ENCODE peak calls at places on chromosomes 11 and 22, in four cellular contexts. K is prostate gland, B is endothelial cell of umbilical vein, X is IMR-90. G is an unnamed sample.

GRCh38 chr11:27356624-27357222 is 6.3 kb downstream of the CCDC34 start:
- DNase-seq in K (no peak), B (no peak), X (no peak), G (no peak)

GRCh38 chr11:23423656-23424055 is 563.4 kb upstream of the CCDC179 start:
- DNase-seq in K (no peak), B (no peak), X (no peak), G (no peak)

GRCh38 chr22:32544953-32545558 is 70.4 kb downstream of the FBXO7 start:
- DNase-seq in K (no peak), B (no peak), X (peak), G (peak)

GRCh38 chr11:132131962-132132361 is 761.5 kb downstream of the NTM start:
- DNase-seq in K (no peak), B (no peak), X (no peak), G (no peak)

GRCh38 chr11:19763315-19763714 is 50.7 kb downstream of the NAV2 start:
- DNase-seq in K (no peak), B (peak), X (no peak), G (no peak)

GRCh38 chr11:113261709-113262475 is 52.5 kb upstream of the TTC12 start:
- DNase-seq in K (no peak), B (no peak), X (peak), G (no peak)

GRCh38 chr11:77402218-77402556 is 71.7 kb downstream of the PAK1 start:
- DNase-seq in K (no peak), B (no peak), X (no peak), G (no peak)

GRCh38 chr11:32071811-32072210 is 19.1 kb upstream of the RCN1 start:
- DNase-seq in K (no peak), B (peak), X (peak), G (no peak)

GRCh38 chr11:35035894-35036408 is 103.0 kb upstream of the CD44 start:
- DNase-seq in K (no peak), B (peak), X (peak), G (no peak)

GRCh38 chr22:26570126-26570525 is 19.8 kb downstream of the TPST2 start:
- DNase-seq in K (peak), B (no peak), X (no peak), G (no peak)

GRCh38 chr11:133382217-133382746 is 150.0 kb downstream of the OPCML start:
- DNase-seq in K (peak), B (no peak), X (no peak), G (no peak)

GRCh38 chr22:17981497-17981896 is 42.9 kb downstream of the MICAL3 start:
- DNase-seq in K (no peak), B (no peak), X (no peak), G (no peak)

GRCh38 chr11:36077886-36078685 is 134.2 kb downstream of the LDLRAD3 start:
- DNase-seq in K (no peak), B (peak), X (no peak), G (no peak)

GRCh38 chr11:21511835-21512440 is 680.9 kb upstream of the ANO5 start:
- DNase-seq in K (peak), B (no peak), X (no peak), G (no peak)

GRCh38 chr11:71996517-71996916 is 2.2 kb upstream of the IL18BP start:
- DNase-seq in K (no peak), B (no peak), X (no peak), G (no peak)

GRCh38 chr11:27495710-27496300 is 10.8 kb downstream of the LIN7C start:
- DNase-seq in K (no peak), B (no peak), X (no peak), G (no peak)

GRCh38 chr11:108511851-108512474 is 13.8 kb upstream of the POGLUT3 start:
- DNase-seq in K (no peak), B (no peak), X (peak), G (no peak)

GRCh38 chr22:37496651-37497599 is 10.7 kb upstream of the MFNG start:
- DNase-seq in K (no peak), B (peak), X (peak), G (no peak)

GRCh38 chr11:77471520-77472234 is 2.2 kb downstream of the PAK1 start:
- DNase-seq in K (peak), B (no peak), X (no peak), G (no peak)

GRCh38 chr22:44924098-44924497 is 85.7 kb downstream of the PHF21B start:
- DNase-seq in K (no peak), B (no peak), X (no peak), G (no peak)

GRCh38 chr22:41310336-41310735 is 9.0 kb downstream of the ZC3H7B start:
- DNase-seq in K (no peak), B (no peak), X (no peak), G (no peak)

GRCh38 chr22:41311487-41311886 is 10.2 kb downstream of the ZC3H7B start:
- DNase-seq in K (no peak), B (no peak), X (no peak), G (no peak)

GRCh38 chr22:41314821-41315220 is 13.5 kb downstream of the ZC3H7B start:
- DNase-seq in K (no peak), B (no peak), X (no peak), G (no peak)

GRCh38 chr22:41320416-41321240 is 19.3 kb downstream of the ZC3H7B start:
- DNase-seq in K (no peak), B (no peak), X (no peak), G (no peak)

GRCh38 chr22:41315586-41315985 is 14.3 kb downstream of the ZC3H7B start:
- DNase-seq in K (no peak), B (no peak), X (no peak), G (no peak)
- TF ChIP-seq POLR2A in K (no peak), B (no peak), X (no peak), G (no peak)

GRCh38 chr11:61753672-61754071 is 1.2 kb downstream of the MYRF start:
- DNase-seq in K (no peak), B (no peak), X (no peak), G (no peak)

GRCh38 chr11:61750631-61751273 is 1.7 kb upstream of the MYRF start:
- DNase-seq in K (no peak), B (no peak), X (no peak), G (no peak)

GRCh38 chr11:61752925-61753551 is 602 bp downstream of the MYRF start:
- DNase-seq in K (no peak), B (no peak), X (no peak), G (no peak)

GRCh38 chr11:61751384-61751783 is 1.1 kb upstream of the MYRF start:
- DNase-seq in K (no peak), B (no peak), X (no peak), G (no peak)

GRCh38 chr11:61752117-61752924 is at the start of gene MYRF:
- DNase-seq in K (peak), B (peak), X (peak), G (no peak)
- TF ChIP-seq POLR2A in K (no peak), B (no peak), X (no peak), G (no peak)

GRCh38 chr11:67303132-67303988 is at the start of gene SSH3:
- DNase-seq in K (peak), B (peak), X (peak), G (peak)
- TF ChIP-seq POLR2A in K (peak), B (peak), X (no peak), G (no peak)

GRCh38 chr22:42444060-42444904 is 12.1 kb upstream of the NFAM1 start:
- DNase-seq in K (peak), B (peak), X (peak), G (peak)
- TF ChIP-seq POLR2A in K (no peak), B (no peak), X (no peak), G (no peak)

GRCh38 chr11:819129-819931 is 616 bp downstream of the PNPLA2 start:
- DNase-seq in K (peak), B (peak), X (peak), G (peak)
- TF ChIP-seq POLR2A in K (peak), B (peak), X (peak), G (peak)

DNA sequence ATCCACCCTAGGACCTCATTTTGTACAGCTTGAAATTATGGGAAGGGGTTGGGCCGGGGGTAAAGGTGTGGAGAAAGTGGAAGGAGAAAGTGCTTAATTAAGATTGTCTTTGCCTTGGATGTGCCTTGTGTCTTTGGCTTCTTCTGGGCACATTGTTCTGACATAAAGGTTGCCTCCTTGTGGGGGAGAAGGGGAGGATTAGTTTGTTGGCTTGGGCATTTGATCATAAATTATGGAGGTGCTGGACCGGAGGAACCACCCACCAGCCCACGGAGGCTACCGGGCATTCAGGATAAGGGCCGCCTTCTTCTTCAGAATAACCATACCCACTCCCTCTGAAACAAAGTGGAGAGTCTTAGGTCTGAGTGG is 1.3 kb downstream of the PAFAH1B2 start:
- DNase-seq in K (peak), B (peak), X (peak), G (no peak)
- TF ChIP-seq POLR2A in K (no peak), B (no peak), X (no peak), G (no peak)

DNA sequence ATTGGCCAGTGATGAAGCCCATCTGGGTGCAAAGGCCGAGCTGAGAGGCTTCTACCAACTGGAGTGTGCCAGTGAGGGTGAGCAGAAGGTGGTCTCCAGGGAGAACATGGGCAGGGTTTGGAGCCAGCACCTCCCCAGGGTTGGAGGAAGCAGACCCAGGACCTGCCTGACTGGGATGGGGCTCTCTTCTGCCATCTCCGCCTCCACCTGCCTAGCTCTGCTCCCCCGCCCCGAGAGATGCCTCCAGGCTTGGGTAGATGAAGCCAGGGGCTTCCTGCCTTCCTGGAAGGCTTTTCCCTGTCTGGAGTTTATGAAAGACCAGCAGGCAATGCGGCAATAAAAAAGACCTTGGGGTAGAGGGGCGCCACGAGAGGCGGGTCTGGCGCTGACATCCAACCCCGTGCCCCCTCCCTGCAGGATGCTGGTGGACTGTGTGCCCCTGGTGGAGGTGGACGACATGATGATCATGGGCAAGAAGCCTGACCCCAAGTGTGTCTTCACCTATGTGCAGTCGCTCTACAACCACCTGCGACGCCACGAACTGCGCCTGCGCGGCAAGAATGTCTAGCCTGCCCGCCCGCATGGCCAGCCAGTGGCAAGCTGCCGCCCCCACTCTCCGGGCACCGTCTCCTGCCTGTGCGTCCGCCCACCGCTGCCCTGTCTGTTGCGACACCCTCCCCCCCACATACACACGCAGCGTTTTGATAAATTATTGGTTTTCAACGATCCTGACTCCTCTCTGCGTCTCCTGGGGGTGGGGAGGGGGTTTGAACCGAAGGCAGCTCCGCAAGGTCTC is 3.3 kb downstream of the SELENOM start:
- DNase-seq in K (no peak), B (no peak), X (no peak), G (no peak)
- TF ChIP-seq POLR2A in K (no peak), B (no peak), X (no peak), G (no peak)

GRCh38 chr11:13668102-13668956 is at the start of gene FAR1:
- DNase-seq in K (peak), B (peak), X (peak), G (peak)

GRCh38 chr11:13667795-13668101 is 720 bp upstream of the FAR1 start:
- DNase-seq in K (no peak), B (no peak), X (no peak), G (no peak)

GRCh38 chr11:13669544-13670488 is 1.3 kb downstream of the FAR1 start:
- DNase-seq in K (no peak), B (no peak), X (no peak), G (no peak)

GRCh38 chr11:13667245-13667644 is 1.2 kb upstream of the FAR1 start:
- DNase-seq in K (no peak), B (peak), X (peak), G (no peak)

GRCh38 chr11:13668957-13669521 is 571 bp downstream of the FAR1 start:
- DNase-seq in K (peak), B (peak), X (peak), G (peak)
- TF ChIP-seq POLR2A in K (peak), B (no peak), X (no peak), G (no peak)

GRCh38 chr11:65425105-65425970 is 2.7 kb downstream of the NEAT1 start:
- DNase-seq in K (no peak), B (peak), X (peak), G (peak)

GRCh38 chr11:65422633-65423515 is at the start of gene NEAT1:
- DNase-seq in K (peak), B (peak), X (peak), G (peak)

GRCh38 chr11:65423516-65424199 is 1.1 kb downstream of the NEAT1 start:
- DNase-seq in K (no peak), B (peak), X (peak), G (peak)

GRCh38 chr11:65425971-65426838 is 3.6 kb downstream of the NEAT1 start:
- DNase-seq in K (no peak), B (peak), X (peak), G (peak)

GRCh38 chr11:65424200-65425104 is 1.9 kb downstream of the NEAT1 start:
- DNase-seq in K (no peak), B (peak), X (peak), G (peak)
- TF ChIP-seq POLR2A in K (peak), B (peak), X (peak), G (no peak)

GRCh38 chr22:30606455-30607299 is at the start of gene TCN2:
- DNase-seq in K (peak), B (peak), X (peak), G (peak)
- TF ChIP-seq POLR2A in K (peak), B (peak), X (no peak), G (peak)